ENCODE peak calls at places on chromosomes 13 and 19, in six cellular contexts. H is breast epithelium; U is activated CD4-positive, alpha-beta T cell treated with anti-CD3 and anti-CD28 coated beads for 48 hours; W is NCI-H774; B is amniotic epithelial cell; C is cardiac fibroblast. S is an unnamed sample.

GRCh38 chr13:99978781-99979452 is 2.7 kb upstream of the ZIC2 start:
- DNase-seq in B (no peak), W (no peak), C (no peak), H (peak), U (no peak), S (no peak)

GRCh38 chr19:51016798-51017683 is 2.5 kb downstream of the KLK10 start:
- DNase-seq in U (peak), H (peak), W (peak), B (peak), C (peak), S (peak)

GRCh38 chr13:30877335-30877734 is 28.7 kb upstream of the MEDAG start:
- DNase-seq in H (no peak), W (no peak), C (peak), U (no peak), B (no peak), S (no peak)

GRCh38 chr19:13026478-13026999 is 31.3 kb downstream of the NFIX start:
- DNase-seq in W (peak), U (no peak), C (peak), B (peak), H (no peak), S (no peak)

GRCh38 chr13:51523082-51523518 is 61.2 kb upstream of the WDFY2 start:
- DNase-seq in B (peak), W (no peak), C (peak), U (peak), H (peak), S (peak)

GRCh38 chr19:49142866-49143335 is 12.3 kb downstream of the HRC start:
- DNase-seq in C (peak), B (peak), W (peak), H (peak), U (peak), S (peak)

GRCh38 chr13:39415403-39415802 is 187.6 kb downstream of the LHFPL6 start:
- DNase-seq in U (peak), B (peak), H (peak), W (peak), C (peak), S (peak)

GRCh38 chr19:38830039-38830733 is 1.4 kb downstream of the ECH1 start:
- DNase-seq in B (peak), C (peak), H (no peak), W (no peak), U (no peak), S (no peak)

GRCh38 chr13:30429721-30430694 is 7.7 kb downstream of the UBE2L5 start:
- DNase-seq in U (peak), C (peak), B (peak), W (no peak), H (no peak), S (peak)

GRCh38 chr19:42313096-42313839 is at the start of gene TMEM145:
- DNase-seq in B (peak), U (peak), W (peak), H (no peak), C (peak), S (peak)

GRCh38 chr19:10115392-10116084 is 4.0 kb downstream of the P2RY11 start:
- DNase-seq in C (peak), B (no peak), H (no peak), W (no peak), U (peak), S (no peak)

GRCh38 chr19:40347476-40348124 is 597 bp downstream of the C19orf47 start:
- DNase-seq in W (no peak), C (no peak), H (no peak), U (peak), B (no peak), S (no peak)

GRCh38 chr13:53137777-53138176 is 109.2 kb downstream of the OLFM4 start:
- DNase-seq in H (no peak), W (no peak), U (no peak), C (peak), B (peak), S (no peak)

GRCh38 chr13:112760440-112760839 is 70.6 kb downstream of the ATP11A start:
- DNase-seq in W (no peak), H (no peak), C (peak), B (peak), U (no peak), S (no peak)

GRCh38 chr19:29535432-29535831 is 9.6 kb downstream of the VSTM2B start:
- DNase-seq in W (no peak), H (no peak), B (no peak), C (no peak), U (no peak), S (no peak)

GRCh38 chr13:44660050-44660449 is 83.9 kb upstream of the TSC22D1 start:
- DNase-seq in U (no peak), B (no peak), C (no peak), W (no peak), H (no peak), S (no peak)

GRCh38 chr13:46636451-46636850 is 83.5 kb downstream of the LRCH1 start:
- DNase-seq in W (no peak), H (no peak), C (no peak), U (no peak), B (no peak), S (no peak)

GRCh38 chr13:110326263-110326904 is 19.3 kb downstream of the COL4A2 start:
- DNase-seq in B (no peak), C (no peak), U (no peak), W (no peak), H (no peak), S (no peak)

GRCh38 chr13:76837811-76838210 is 48.4 kb downstream of the KCTD12 start:
- DNase-seq in C (no peak), W (no peak), U (no peak), H (no peak), B (no peak), S (no peak)

GRCh38 chr19:44850641-44851109 is 4.6 kb downstream of the NECTIN2 start:
- DNase-seq in W (no peak), H (no peak), U (no peak), C (no peak), B (peak), S (no peak)

GRCh38 chr19:52963229-52963760 is 614 bp upstream of the ZNF816 start:
- DNase-seq in W (no peak), B (no peak), C (no peak), U (peak), H (no peak), S (peak)

GRCh38 chr13:43258771-43259170 is 235.4 kb downstream of the DNAJC15 start:
- DNase-seq in B (no peak), C (no peak), U (no peak), W (no peak), H (no peak), S (no peak)

GRCh38 chr13:99960663-99961440 is 10.7 kb downstream of the ZIC5 start:
- DNase-seq in H (no peak), C (no peak), B (no peak), U (no peak), W (no peak), S (no peak)

GRCh38 chr13:48678316-48678715 is 24.6 kb downstream of the CYSLTR2 start:
- DNase-seq in U (no peak), H (no peak), W (no peak), B (no peak), C (no peak), S (no peak)

GRCh38 chr13:27018230-27018875 is 153.3 kb downstream of the USP12 start:
- DNase-seq in W (no peak), U (no peak), C (no peak), B (peak), H (peak), S (no peak)

GRCh38 chr13:30577381-30577780 is 40.3 kb upstream of the USPL1 start:
- DNase-seq in C (peak), U (peak), H (no peak), B (peak), W (no peak), S (peak)

GRCh38 chr19:45444318-45445041 is 20.8 kb upstream of the ERCC1 start:
- DNase-seq in B (peak), C (peak), W (peak), H (peak), U (peak), S (peak)

GRCh38 chr19:7874080-7874856 is at the start of gene PRR36:
- DNase-seq in C (no peak), U (peak), W (peak), B (no peak), H (peak), S (peak)

GRCh38 chr13:101792189-101792588 is 339.7 kb downstream of the ITGBL1 start:
- DNase-seq in H (no peak), U (no peak), W (no peak), C (no peak), B (no peak), S (no peak)

GRCh38 chr19:45790942-45791341 is 1.7 kb downstream of the DMWD start:
- DNase-seq in U (peak), B (no peak), C (no peak), W (no peak), H (no peak), S (no peak)

GRCh38 chr19:38642176-38642575 is 5.3 kb upstream of the ACTN4 start:
- DNase-seq in U (no peak), B (no peak), W (no peak), C (no peak), H (no peak), S (no peak)

GRCh38 chr19:1699386-1699785 is 47.0 kb upstream of the TCF3 start:
- DNase-seq in U (no peak), W (no peak), H (no peak), C (no peak), B (no peak), S (no peak)

GRCh38 chr19:54133312-54133956 is 4.1 kb upstream of the CNOT3 start:
- DNase-seq in W (peak), C (peak), H (no peak), B (peak), U (no peak), S (no peak)

GRCh38 chr19:31626941-31627340 is 277.7 kb upstream of the TSHZ3 start:
- DNase-seq in B (no peak), C (no peak), U (no peak), H (no peak), W (no peak), S (no peak)

GRCh38 chr19:48681127-48681470 is 8.3 kb upstream of the NTN5 start:
- DNase-seq in H (no peak), B (peak), C (peak), W (no peak), U (peak), S (no peak)

GRCh38 chr19:16654151-16654550 is 5.8 kb downstream of the SMIM7 start:
- DNase-seq in W (no peak), U (peak), H (no peak), B (peak), C (peak), S (no peak)

GRCh38 chr19:21483589-21484170 is 21.7 kb upstream of the ZNF429 start:
- DNase-seq in W (no peak), B (no peak), U (peak), H (peak), C (peak), S (no peak)

GRCh38 chr13:114089341-114089740 is 43.1 kb downstream of the RASA3 start:
- DNase-seq in W (no peak), B (no peak), C (no peak), H (no peak), U (no peak), S (no peak)